ENCODE peak calls at places on chromosome 10, in five cellular contexts. Q is A549, I is K562, U is GM12878, P is H1. B is an unnamed sample.
A peak's percentile ranks its signal among the peaks of the same experiment; 100 is the strongest.

GRCh38 chr10:103333934-103334520 is 16.9 kb downstream of the PCGF6 start:
- DNase-seq in Q (peak; percentile 35), I (no peak), U (no peak), P (no peak), B (peak; percentile 10)

GRCh38 chr10:110415809-110416208 is 81.9 kb upstream of the DUSP5 start:
- DNase-seq in Q (no peak), I (no peak), U (no peak), P (no peak), B (no peak)

GRCh38 chr10:60222060-60222459 is 167.6 kb downstream of the ANK3 start:
- DNase-seq in Q (no peak), I (no peak), U (no peak), P (no peak), B (no peak)

GRCh38 chr10:8633909-8634308 is 579.4 kb downstream of the GATA3 start:
- DNase-seq in Q (no peak), I (no peak), U (no peak), P (no peak), B (no peak)

GRCh38 chr10:93468532-93469213 is 13.5 kb downstream of the MYOF start:
- DNase-seq in Q (peak; percentile 91), I (no peak), U (no peak), P (no peak), B (peak; percentile 25)

GRCh38 chr10:79063661-79064490 is 4.9 kb upstream of the ZMIZ1 start:
- DNase-seq in Q (no peak), I (no peak), U (no peak), P (no peak), B (no peak)

GRCh38 chr10:31664803-31665202 is 263.8 kb downstream of the ARHGAP12 start:
- DNase-seq in Q (no peak), I (no peak), U (no peak), P (no peak), B (no peak)

GRCh38 chr10:13152286-13152685 is 9.1 kb upstream of the MCM10 start:
- DNase-seq in Q (no peak), I (no peak), U (no peak), P (no peak), B (no peak)

GRCh38 chr10:79608505-79609375 is 2.0 kb upstream of the SFTPA1 start:
- DNase-seq in Q (peak; percentile 17), I (peak; percentile 66), U (no peak), P (peak; percentile 80), B (peak; percentile 46)

GRCh38 chr10:30170814-30171213 is 111.4 kb upstream of the JCAD start:
- DNase-seq in Q (no peak), I (no peak), U (no peak), P (no peak), B (no peak)

GRCh38 chr10:24603333-24603732 is 120.4 kb downstream of the ARHGAP21 start:
- DNase-seq in Q (peak; percentile 19), I (no peak), U (no peak), P (no peak), B (no peak)

GRCh38 chr10:129544205-129545202 is 77.5 kb downstream of the MGMT start:
- DNase-seq in Q (no peak), I (no peak), U (no peak), P (no peak), B (no peak)

GRCh38 chr10:113539789-113540188 is 13.1 kb upstream of the HABP2 start:
- DNase-seq in Q (no peak), I (no peak), U (no peak), P (no peak), B (no peak)

GRCh38 chr10:75542902-75543301 is 111.5 kb downstream of the LRMDA start:
- DNase-seq in Q (no peak), I (no peak), U (no peak), P (no peak), B (no peak)

GRCh38 chr10:110919971-110920881 is 822 bp downstream of the SHOC2 start:
- DNase-seq in Q (peak; percentile 54), I (no peak), U (peak; percentile 69), P (peak; percentile 67), B (no peak)

GRCh38 chr10:34768972-34769330 is 46.1 kb downstream of the PARD3 start:
- DNase-seq in Q (no peak), I (no peak), U (no peak), P (no peak), B (no peak)

GRCh38 chr10:24952146-24952700 is at the start of gene PRTFDC1:
- DNase-seq in Q (peak; percentile 48), I (peak; percentile 77), U (no peak), P (peak; percentile 83), B (no peak)

GRCh38 chr10:50572017-50572491 is 51.7 kb downstream of the SGMS1 start:
- DNase-seq in Q (no peak), I (no peak), U (no peak), P (no peak), B (peak; percentile 92)

GRCh38 chr10:74593470-74593869 is 232.9 kb upstream of the KAT6B start:
- DNase-seq in Q (no peak), I (no peak), U (no peak), P (no peak), B (no peak)

GRCh38 chr10:94193466-94193924 is 169.2 kb downstream of the NOC3L start:
- DNase-seq in Q (no peak), I (no peak), U (no peak), P (no peak), B (no peak)

GRCh38 chr10:88565072-88565471 is 18.0 kb downstream of the RNLS start:
- DNase-seq in Q (peak; percentile 39), I (no peak), U (no peak), P (no peak), B (no peak)

GRCh38 chr10:104501864-104502579 is 139.1 kb upstream of the SORCS3 start:
- DNase-seq in Q (no peak), I (no peak), U (no peak), P (no peak), B (no peak)

GRCh38 chr10:66604195-66604594 is 321.6 kb upstream of the LRRTM3 start:
- DNase-seq in Q (no peak), I (no peak), U (no peak), P (peak; percentile 37), B (no peak)

GRCh38 chr10:116738359-116738738 is 4.0 kb downstream of the HSPA12A start:
- DNase-seq in Q (no peak), I (no peak), U (no peak), P (no peak), B (no peak)

GRCh38 chr10:28738200-28738599 is 60.9 kb downstream of the BAMBI start:
- DNase-seq in Q (peak; percentile 42), I (peak; percentile 51), U (no peak), P (peak; percentile 59), B (no peak)

GRCh38 chr10:36489181-36489927 is 636.0 kb upstream of the ANKRD30A start:
- DNase-seq in Q (no peak), I (no peak), U (no peak), P (no peak), B (no peak)
- TF ChIP-seq HDAC2 in Q (no peak), I (no peak), U (no peak), P (no peak), B (no peak)

GRCh38 chr10:55491712-55492111 is 690.7 kb upstream of the PCDH15 start:
- DNase-seq in Q (no peak), I (no peak), U (no peak), P (no peak), B (no peak)
- TF ChIP-seq HDAC2 in Q (no peak), I (no peak), U (no peak), P (no peak), B (no peak)

DNA sequence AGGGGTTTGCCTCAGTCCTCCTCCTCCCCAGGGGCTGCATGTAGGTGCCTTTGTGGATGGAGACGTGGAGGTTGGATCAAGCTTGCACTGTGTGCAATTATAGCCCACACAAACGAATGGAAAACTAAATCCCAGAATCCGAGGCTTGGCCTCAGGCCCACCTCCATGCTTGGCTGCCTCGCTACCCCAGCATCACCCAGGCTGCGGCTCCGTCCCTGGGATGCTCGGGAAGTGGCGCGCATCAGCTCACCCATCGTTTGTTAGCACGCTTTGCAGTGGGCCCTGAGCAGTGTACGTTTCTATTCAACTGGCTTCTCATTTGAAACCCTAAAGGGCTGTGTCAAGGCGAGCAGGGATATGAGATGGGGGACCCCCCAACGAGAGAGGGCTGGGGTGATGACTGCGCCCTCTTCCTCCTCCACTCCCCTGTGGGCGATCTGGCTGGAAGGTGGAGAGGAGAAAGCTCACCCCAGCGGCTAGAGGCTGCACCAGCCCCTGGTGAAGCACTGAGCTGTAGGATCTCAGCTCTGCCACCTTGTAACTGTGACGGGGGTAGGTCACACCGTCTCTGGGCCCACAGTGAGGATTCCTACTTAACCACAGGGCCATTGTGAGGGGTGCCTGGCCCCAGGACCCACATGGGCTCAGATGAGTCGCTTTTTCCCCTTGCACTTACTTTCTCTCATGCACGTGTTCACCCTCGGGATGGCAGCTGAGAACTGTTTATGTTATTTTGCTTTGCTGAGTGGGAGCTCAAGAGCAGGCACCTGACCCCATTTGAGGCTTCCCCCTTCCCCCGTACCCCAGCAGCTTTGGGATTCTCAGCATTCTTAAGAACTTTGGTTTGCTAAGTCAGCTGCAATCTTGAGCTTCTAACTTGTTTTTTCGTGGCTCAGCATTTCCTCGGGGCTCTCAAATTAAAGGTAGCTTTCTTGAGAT is 12.7 kb upstream of the BTBD16 start:
- DNase-seq in Q (no peak), I (no peak), U (no peak), P (no peak), B (no peak)
- TF ChIP-seq HDAC2 in Q (no peak), I (no peak), U (no peak), P (no peak), B (no peak)

DNA sequence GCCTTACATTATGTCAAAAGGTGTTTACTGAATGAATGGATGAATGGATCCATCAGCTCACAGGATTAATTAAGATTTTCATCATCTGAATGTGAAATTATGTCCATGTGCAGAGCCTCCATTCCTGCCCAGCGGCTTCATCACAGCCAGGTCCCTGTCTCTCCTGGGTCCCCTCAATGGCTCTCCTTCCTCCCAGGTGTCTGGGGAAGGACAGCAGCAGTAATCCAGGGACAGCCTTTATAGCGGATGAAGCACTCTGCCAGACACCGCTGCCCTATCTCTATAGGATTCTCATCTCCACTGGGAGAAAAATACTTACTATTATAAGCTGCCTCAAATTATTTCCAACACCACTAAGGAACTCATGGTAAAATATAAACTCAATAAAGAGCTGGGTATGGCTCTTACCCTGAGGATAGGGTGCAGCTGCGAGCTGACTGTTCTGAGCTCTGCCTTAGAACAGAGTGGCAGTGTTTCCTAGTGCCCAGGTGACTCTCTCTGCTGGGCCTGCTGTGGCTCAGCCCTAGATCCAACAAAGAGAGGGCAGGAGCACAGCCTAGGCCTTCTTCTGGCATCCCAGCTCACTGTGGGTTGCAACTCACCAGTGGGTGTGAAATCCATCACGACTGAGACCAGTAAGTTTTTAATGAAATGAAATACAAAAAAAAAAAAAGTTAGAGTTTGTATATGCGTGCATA is 38.3 kb downstream of the GPRIN2 start:
- DNase-seq in Q (no peak), I (no peak), U (no peak), P (peak; percentile 43), B (no peak)
- TF ChIP-seq HDAC2 in Q (no peak), I (no peak), U (no peak), P (no peak), B (no peak)